ENCODE peak calls at places on chromosomes 11 and 22, in four cellular contexts. B is A549, F is K562, Q is HepG2. L is an unnamed sample.

GRCh38 chr22:47043835-47044721 is 281.6 kb downstream of the TBC1D22A start:
- DNase-seq in B (no peak), F (no peak), Q (no peak), L (peak; percentile 36)

GRCh38 chr11:118161786-118162185 is 9.2 kb upstream of the SCN4B start:
- DNase-seq in B (no peak), F (no peak), Q (no peak), L (no peak)

GRCh38 chr11:111785076-111785475 is 18.9 kb upstream of the PPP2R1B start:
- DNase-seq in F (no peak), Q (no peak), B (no peak), L (no peak)

GRCh38 chr22:23061471-23062280 is 8.6 kb upstream of the GNAZ start:
- DNase-seq in F (no peak), Q (no peak), B (no peak), L (no peak)

GRCh38 chr11:92211576-92212167 is 12.9 kb upstream of the FAT3 start:
- DNase-seq in F (no peak), Q (peak; percentile 4), B (peak; percentile 59), L (no peak)

GRCh38 chr11:83685730-83686129 is 399.6 kb upstream of the CCDC90B start:
- DNase-seq in B (no peak), Q (no peak), F (no peak), L (no peak)

GRCh38 chr11:65356394-65356972 is 1.9 kb downstream of the TIGD3 start:
- DNase-seq in F (no peak), Q (no peak), B (no peak), L (no peak)

GRCh38 chr11:2760196-2760871 is 60.5 kb upstream of the KCNQ1OT1 start:
- DNase-seq in B (no peak), Q (no peak), F (no peak), L (no peak)

GRCh38 chr11:102269927-102270326 is 47.4 kb upstream of the BIRC3 start:
- DNase-seq in Q (no peak), F (no peak), B (no peak), L (no peak)

GRCh38 chr11:65536412-65537295 is 11.8 kb downstream of the SCYL1 start:
- DNase-seq in Q (no peak), F (no peak), B (no peak), L (no peak)

GRCh38 chr22:30876221-30876751 is 92.3 kb downstream of the MORC2 start:
- DNase-seq in F (no peak), B (no peak), Q (no peak), L (no peak)

GRCh38 chr11:134503104-134503503 is 91.1 kb upstream of the B3GAT1 start:
- DNase-seq in B (no peak), Q (no peak), F (no peak), L (no peak)

GRCh38 chr11:128188346-128189115 is 398.8 kb downstream of the ETS1 start:
- DNase-seq in B (no peak), F (no peak), Q (no peak), L (no peak)

GRCh38 chr11:106288988-106289387 is 211.5 kb downstream of the AASDHPPT start:
- DNase-seq in Q (no peak), B (no peak), F (no peak), L (no peak)

GRCh38 chr22:25896098-25896497 is 154.1 kb downstream of the MYO18B start:
- DNase-seq in Q (peak; percentile 9), B (peak; percentile 1), F (no peak), L (no peak)

GRCh38 chr11:65278351-65278750 is 16.6 kb downstream of the POLA2 start:
- DNase-seq in F (no peak), Q (no peak), B (no peak), L (no peak)

GRCh38 chr11:37972691-37973090 is 1374.7 kb upstream of the RAG2 start:
- DNase-seq in F (no peak), Q (no peak), B (no peak), L (peak; percentile 58)

GRCh38 chr11:68383976-68384501 is 71.6 kb downstream of the LRP5 start:
- DNase-seq in B (peak; percentile 60), F (peak; percentile 72), Q (peak; percentile 43), L (peak; percentile 41)

GRCh38 chr11:15852179-15852578 is 504.2 kb downstream of the SOX6 start:
- DNase-seq in F (peak; percentile 26), B (peak; percentile 27), Q (peak; percentile 13), L (no peak)

GRCh38 chr11:129163714-129164164 is 28.4 kb downstream of the ARHGAP32 start:
- DNase-seq in Q (no peak), F (no peak), B (no peak), L (no peak)

GRCh38 chr11:2691991-2692841 is 7.6 kb downstream of the KCNQ1OT1 start:
- DNase-seq in B (no peak), F (peak; percentile 34), Q (peak; percentile 46), L (no peak)

GRCh38 chr11:31656051-31656450 is 146.5 kb downstream of the ELP4 start:
- DNase-seq in F (no peak), Q (no peak), B (peak; percentile 23), L (no peak)

GRCh38 chr11:123576082-123576481 is 78.3 kb downstream of the SCN3B start:
- DNase-seq in Q (no peak), B (no peak), F (no peak), L (no peak)

GRCh38 chr11:101797335-101797734 is 117.5 kb upstream of the CEP126 start:
- DNase-seq in B (peak; percentile 1), F (no peak), Q (no peak), L (peak; percentile 6)

GRCh38 chr22:45225732-45226560 is 14.7 kb downstream of the KIAA0930 start:
- DNase-seq in F (no peak), B (no peak), Q (peak; percentile 25), L (no peak)

GRCh38 chr11:104332110-104332509 is 168.2 kb upstream of the PDGFD start:
- DNase-seq in B (peak; percentile 30), Q (peak; percentile 5), F (no peak), L (peak; percentile 9)

GRCh38 chr11:126197277-126197939 is 14.0 kb downstream of the RPUSD4 start:
- DNase-seq in F (no peak), B (no peak), Q (no peak), L (no peak)

GRCh38 chr22:27175444-27175843 is 518.1 kb downstream of the MIAT start:
- DNase-seq in B (no peak), Q (no peak), F (no peak), L (no peak)

GRCh38 chr11:118820412-118821357 is 29.7 kb upstream of the DDX6 start:
- DNase-seq in F (no peak), Q (no peak), B (no peak), L (no peak)

GRCh38 chr11:12430351-12430750 is 53.0 kb downstream of the PARVA start:
- DNase-seq in F (no peak), Q (no peak), B (no peak), L (no peak)

DNA sequence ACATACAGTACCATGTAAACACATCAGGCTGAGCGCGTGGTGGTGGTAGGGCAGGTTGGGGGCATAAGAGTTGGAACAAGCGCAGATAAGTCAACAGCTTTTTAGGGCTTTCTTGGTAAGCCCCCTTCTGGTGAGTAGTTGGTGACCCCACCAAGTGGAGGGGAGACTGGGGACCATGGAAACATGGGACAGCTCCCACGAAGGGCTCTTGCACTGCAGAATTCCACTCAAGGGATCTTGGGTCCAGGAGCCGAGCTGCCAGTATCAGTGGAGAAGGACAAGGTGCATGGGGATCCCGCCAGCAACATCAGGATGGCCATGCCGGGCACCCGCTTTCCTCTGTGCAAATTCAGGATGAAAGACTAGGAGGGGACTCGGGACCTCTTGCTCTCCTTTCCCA is 6.2 kb upstream of the APOA1 start:
- DNase-seq in F (no peak), Q (no peak), B (no peak), L (no peak)
- TF ChIP-seq MYC in F (no peak), Q (no peak), B (no peak), L (no peak)

DNA sequence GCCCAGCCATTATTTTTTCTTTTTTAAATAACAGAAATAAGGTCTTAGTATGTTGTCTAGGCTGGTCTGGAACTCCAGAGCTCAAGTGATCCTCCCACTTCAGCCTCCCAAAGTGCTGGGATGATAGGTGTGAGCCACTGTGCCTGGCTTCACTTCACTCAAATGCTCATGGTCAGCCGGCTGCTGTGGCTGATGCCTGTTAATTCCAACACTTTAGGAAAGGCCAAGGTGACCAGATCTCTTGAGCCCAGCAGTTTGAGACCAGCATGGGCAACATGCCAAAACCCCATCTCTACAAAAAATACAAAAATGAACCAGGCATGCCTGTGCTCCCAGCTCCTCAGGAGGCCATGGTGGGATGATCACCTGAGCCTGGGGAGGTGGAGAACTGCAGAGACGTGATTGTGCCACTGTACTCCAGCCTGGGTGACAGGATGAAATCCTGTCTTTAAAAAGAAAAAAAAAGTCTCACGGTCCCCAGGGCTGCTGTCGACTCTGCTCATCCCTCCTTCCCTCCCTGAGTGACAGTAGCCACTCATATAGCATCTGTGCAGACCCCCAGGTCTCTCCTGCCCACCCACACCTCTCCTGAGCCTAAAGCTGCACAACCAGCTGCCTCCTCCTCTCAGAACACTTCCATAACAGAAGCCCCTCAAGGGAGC is 3.6 kb downstream of the YDJC start:
- DNase-seq in Q (no peak), B (no peak), F (no peak), L (no peak)
- H3K27ac ChIP-seq in Q (no peak overlapping the region), B (no peak overlapping the region), F (peak overlapping the region; percentile 5), L (no peak overlapping the region)

GRCh38 chr11:6475936-6476335 is 2.2 kb upstream of the TRIM3 start:
- DNase-seq in Q (peak; percentile 41), B (no peak), F (no peak), L (no peak)

GRCh38 chr11:6472934-6473333 is 807 bp downstream of the TRIM3 start:
- DNase-seq in F (no peak), B (no peak), Q (no peak), L (no peak)

GRCh38 chr11:6474806-6475500 is 1.2 kb upstream of the TRIM3 start:
- DNase-seq in Q (no peak), F (no peak), B (no peak), L (no peak)

GRCh38 chr11:6473481-6474422 is at the start of gene TRIM3:
- DNase-seq in Q (peak; percentile 50), F (peak; percentile 99), B (peak; percentile 82), L (peak; percentile 87)

DNA sequence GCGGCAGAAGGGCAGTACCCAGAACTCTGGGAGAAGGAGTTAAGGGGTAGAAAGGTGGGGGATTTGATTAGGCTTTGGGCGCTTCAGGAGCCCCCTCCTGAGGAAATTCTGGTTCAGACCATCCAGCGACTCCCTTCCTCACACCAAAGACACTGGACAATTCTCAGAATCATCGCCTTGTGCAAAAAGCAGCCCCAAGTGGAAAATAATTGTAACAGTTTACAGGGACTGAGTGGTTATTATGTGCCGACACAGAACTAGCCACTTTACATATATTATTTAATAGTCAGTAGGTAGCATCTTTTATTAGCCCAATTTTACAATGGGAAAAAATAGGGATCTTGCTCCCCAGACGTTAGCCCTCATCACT is 667 bp upstream of the TRIM3 start:
- DNase-seq in F (no peak), B (no peak), Q (no peak), L (no peak)
- TF ChIP-seq MYC in F (no peak), B (no peak), Q (no peak), L (no peak)

DNA sequence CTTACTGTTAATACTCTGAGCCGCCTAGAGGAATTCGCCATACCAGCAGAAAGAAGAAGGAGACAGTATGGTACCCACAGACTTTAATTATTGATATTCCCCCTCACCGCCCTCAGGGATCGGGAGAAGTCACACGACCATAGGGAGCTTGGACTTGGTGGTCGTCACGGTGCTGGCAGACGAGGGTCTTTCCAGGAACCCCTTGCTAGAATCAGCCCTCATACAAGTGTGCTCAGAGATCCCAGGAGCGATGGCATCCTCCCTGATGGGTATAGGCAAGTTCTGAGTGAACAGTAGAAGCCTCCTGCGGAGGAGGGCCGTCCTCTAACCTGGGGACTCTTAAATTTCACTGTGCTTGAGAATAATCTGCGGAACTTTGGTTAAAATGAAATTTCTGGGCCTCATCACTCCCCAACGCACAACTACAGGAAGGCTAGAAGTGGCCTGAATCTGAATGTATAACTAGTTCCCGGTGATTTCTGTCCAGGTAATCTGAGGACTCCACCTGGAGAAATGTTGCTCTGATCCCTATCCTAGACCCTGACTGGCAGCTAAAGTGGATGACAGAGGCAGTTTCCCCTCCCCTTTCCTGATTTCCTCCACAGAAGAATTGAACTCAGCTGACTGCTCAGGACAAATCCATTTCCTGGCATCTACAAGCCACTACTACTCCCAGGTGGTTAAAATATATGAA is 4.5 kb downstream of the VSIG2 start:
- DNase-seq in Q (no peak), F (no peak), B (no peak), L (peak; percentile 50)
- H3K27ac ChIP-seq in Q (no peak overlapping the region), F (no peak overlapping the region), B (peak overlapping the region; percentile 79), L (peak overlapping the region; percentile 70)

L was measured in endothelial cell of umbilical vein.